ENCODE peak calls at places on chromosomes 1 and 21, in four cellular contexts. I is mesenchymal stem cell, X is mammary epithelial cell, E is right lobe of liver. S is an unnamed sample.

GRCh38 chr1:168972887-168973286 is 133.6 kb upstream of the ATP1B1 start:
- DNase-seq in X (no peak), I (no peak), E (no peak), S (no peak)

GRCh38 chr21:37460196-37460595 is 93.6 kb downstream of the DYRK1A start:
- DNase-seq in I (no peak), E (no peak), X (no peak), S (no peak)

GRCh38 chr1:83905315-83905907 is 93.5 kb downstream of the TTLL7 start:
- DNase-seq in E (no peak), I (no peak), X (no peak), S (peak; percentile 80)

GRCh38 chr21:31497939-31498338 is 153.9 kb upstream of the TIAM1 start:
- DNase-seq in I (no peak), X (no peak), E (no peak), S (no peak)

GRCh38 chr1:215081566-215082531 is 688 bp upstream of the KCNK2 start:
- DNase-seq in E (no peak), I (peak; percentile 10), X (no peak), S (peak; percentile 50)

GRCh38 chr1:8018492-8019228 is 7.4 kb downstream of the ERRFI1 start:
- DNase-seq in X (no peak), I (peak; percentile 28), E (no peak), S (peak; percentile 33)

GRCh38 chr1:181812211-181812610 is 249.3 kb downstream of the ZNF648 start:
- DNase-seq in X (no peak), E (no peak), I (no peak), S (no peak)

GRCh38 chr1:87325982-87326738 is 2.5 kb upstream of the LMO4 start:
- DNase-seq in I (peak; percentile 54), X (peak; percentile 43), E (no peak), S (peak; percentile 83)

GRCh38 chr1:240816472-240816871 is 204.5 kb upstream of the GREM2 start:
- DNase-seq in E (no peak), I (no peak), X (no peak), S (no peak)

GRCh38 chr1:44157903-44158302 is 16.5 kb upstream of the KLF18 start:
- DNase-seq in X (no peak), E (no peak), I (no peak), S (no peak)

GRCh38 chr1:117782056-117782455 is 147.4 kb downstream of the GDAP2 start:
- DNase-seq in E (no peak), X (no peak), I (no peak), S (no peak)

GRCh38 chr21:26686278-26686677 is 113.2 kb upstream of the CYYR1 start:
- DNase-seq in E (no peak), X (peak; percentile 48), I (peak; percentile 9), S (peak; percentile 1)

GRCh38 chr1:70672333-70672935 is 261.4 kb downstream of the CTH start:
- DNase-seq in E (no peak), X (no peak), I (no peak), S (no peak)

GRCh38 chr1:93661829-93662474 is 19.7 kb downstream of the BCAR3 start:
- DNase-seq in E (no peak), I (peak; percentile 87), X (peak; percentile 38), S (peak; percentile 88)

GRCh38 chr1:110675060-110675791 is 486 bp upstream of the KCNA3 start:
- DNase-seq in E (no peak), X (no peak), I (no peak), S (no peak)

GRCh38 chr1:248359415-248359814 is 2.0 kb upstream of the OR2T4 start:
- DNase-seq in E (no peak), I (no peak), X (no peak), S (no peak)

GRCh38 chr1:70714149-70714548 is 303.1 kb downstream of the CTH start:
- DNase-seq in E (no peak), X (no peak), I (no peak), S (no peak)

GRCh38 chr1:155210304-155210703 is 1.8 kb downstream of the MTX1 start:
- DNase-seq in X (no peak), E (no peak), I (no peak), S (no peak)

GRCh38 chr1:109508001-109508872 is 1.3 kb downstream of the AMIGO1 start:
- DNase-seq in I (no peak), X (no peak), E (no peak), S (no peak)

GRCh38 chr1:220880726-220881506 is 1.7 kb downstream of the HLX start:
- DNase-seq in E (peak; percentile 90), I (peak; percentile 94), X (no peak), S (no peak)

GRCh38 chr1:186849271-186849671 is 20.5 kb downstream of the PLA2G4A start:
- DNase-seq in E (no peak), X (no peak), I (no peak), S (no peak)

GRCh38 chr21:34272321-34272720 is 91.5 kb upstream of the KCNE2 start:
- DNase-seq in X (no peak), E (no peak), I (no peak), S (no peak)

GRCh38 chr1:200535605-200536004 is 84.9 kb downstream of the KIF14 start:
- DNase-seq in E (no peak), I (no peak), X (peak; percentile 66), S (no peak)

GRCh38 chr1:47431534-47431933 is 6.3 kb upstream of the FOXD2 start:
- DNase-seq in X (peak; percentile 58), E (no peak), I (peak; percentile 14), S (peak; percentile 73)

GRCh38 chr1:106620521-106620954 is 435.9 kb upstream of the PRMT6 start:
- DNase-seq in E (no peak), I (no peak), X (peak; percentile 96), S (peak; percentile 63)

GRCh38 chr1:37602750-37603694 is 7.3 kb upstream of the GNL2 start:
- DNase-seq in X (no peak), I (peak; percentile 43), E (no peak), S (peak; percentile 81)

GRCh38 chr1:38727629-38728175 is 131.9 kb downstream of the RRAGC start:
- DNase-seq in I (no peak), X (no peak), E (no peak), S (no peak)

GRCh38 chr1:160455153-160455517 is 54.8 kb downstream of the VANGL2 start:
- DNase-seq in I (no peak), E (no peak), X (no peak), S (no peak)

GRCh38 chr1:155873860-155874259 is 14.5 kb downstream of the SYT11 start:
- DNase-seq in I (no peak), X (peak; percentile 73), E (no peak), S (peak; percentile 58)

GRCh38 chr1:15952317-15953258 is 23.3 kb downstream of the ZBTB17 start:
- DNase-seq in I (peak; percentile 97), E (no peak), X (peak; percentile 99), S (peak; percentile 72)

GRCh38 chr1:21590116-21590905 is 78.8 kb downstream of the RAP1GAP start:
- DNase-seq in X (no peak), E (no peak), I (peak; percentile 28), S (no peak)

GRCh38 chr1:32963746-32964460 is 706 bp downstream of the RNF19B start:
- DNase-seq in E (peak; percentile 76), X (peak; percentile 81), I (peak; percentile 62), S (peak; percentile 70)

GRCh38 chr1:184056921-184057496 is 5.5 kb downstream of the TSEN15 start:
- DNase-seq in E (no peak), X (peak; percentile 3), I (peak; percentile 72), S (peak; percentile 70)

GRCh38 chr1:169048043-169048442 is 58.4 kb upstream of the ATP1B1 start:
- DNase-seq in I (no peak), X (peak; percentile 19), E (no peak), S (no peak)

GRCh38 chr1:64540265-64540791 is 70.4 kb downstream of the CACHD1 start:
- DNase-seq in X (no peak), E (no peak), I (no peak), S (peak; percentile 74)

GRCh38 chr21:25626752-25627151 is 12.3 kb upstream of the JAM2 start:
- DNase-seq in X (no peak), I (no peak), E (peak; percentile 49), S (no peak)
- H3K4me1 ChIP-seq in X (no peaks in the 10 kb centered on the region), I (no peaks in the 10 kb centered on the region), E (no peaks in the 10 kb centered on the region), S (no peaks in the 10 kb centered on the region)

DNA sequence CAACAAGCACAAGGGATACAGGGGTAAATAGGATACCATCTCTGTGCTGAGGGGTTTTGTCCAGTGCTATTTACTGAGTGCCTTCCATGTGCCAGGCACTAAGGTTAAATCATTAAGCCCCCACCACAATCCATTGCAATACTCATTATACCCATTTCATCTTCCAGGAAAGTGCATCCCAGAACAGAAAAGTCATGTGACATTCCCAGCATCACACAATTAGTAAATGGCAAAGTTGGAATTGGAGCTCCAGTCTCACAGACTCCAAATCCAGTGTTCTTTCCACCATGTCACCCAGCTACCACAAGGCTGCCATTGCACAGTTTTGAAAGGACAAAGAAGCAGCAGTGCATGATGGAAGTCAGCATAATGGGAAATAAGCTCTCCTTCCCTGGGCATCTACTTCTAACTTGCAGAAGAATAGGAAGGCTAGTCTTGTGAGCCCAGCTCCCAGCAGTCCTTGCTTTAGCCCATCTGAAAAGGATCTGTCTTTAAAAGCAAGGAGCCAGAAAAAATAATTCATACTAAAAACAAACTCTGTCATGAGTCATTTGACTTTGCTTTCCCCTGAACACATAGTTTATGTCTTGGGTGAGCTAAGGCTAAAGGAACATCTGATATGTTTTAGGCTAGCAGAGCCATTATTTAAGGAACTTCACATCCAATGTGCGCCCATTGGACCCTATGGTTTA is 111.4 kb upstream of the HOOK1 start:
- DNase-seq in I (peak; percentile 79), X (no peak), E (no peak), S (peak; percentile 77)
- H3K4me1 ChIP-seq in I (peaks cover 4% of the 10 kb centered on the region), X (peaks cover 21% of the 10 kb centered on the region), E (no peaks in the 10 kb centered on the region), S (peaks cover 90% of the 10 kb centered on the region)

DNA sequence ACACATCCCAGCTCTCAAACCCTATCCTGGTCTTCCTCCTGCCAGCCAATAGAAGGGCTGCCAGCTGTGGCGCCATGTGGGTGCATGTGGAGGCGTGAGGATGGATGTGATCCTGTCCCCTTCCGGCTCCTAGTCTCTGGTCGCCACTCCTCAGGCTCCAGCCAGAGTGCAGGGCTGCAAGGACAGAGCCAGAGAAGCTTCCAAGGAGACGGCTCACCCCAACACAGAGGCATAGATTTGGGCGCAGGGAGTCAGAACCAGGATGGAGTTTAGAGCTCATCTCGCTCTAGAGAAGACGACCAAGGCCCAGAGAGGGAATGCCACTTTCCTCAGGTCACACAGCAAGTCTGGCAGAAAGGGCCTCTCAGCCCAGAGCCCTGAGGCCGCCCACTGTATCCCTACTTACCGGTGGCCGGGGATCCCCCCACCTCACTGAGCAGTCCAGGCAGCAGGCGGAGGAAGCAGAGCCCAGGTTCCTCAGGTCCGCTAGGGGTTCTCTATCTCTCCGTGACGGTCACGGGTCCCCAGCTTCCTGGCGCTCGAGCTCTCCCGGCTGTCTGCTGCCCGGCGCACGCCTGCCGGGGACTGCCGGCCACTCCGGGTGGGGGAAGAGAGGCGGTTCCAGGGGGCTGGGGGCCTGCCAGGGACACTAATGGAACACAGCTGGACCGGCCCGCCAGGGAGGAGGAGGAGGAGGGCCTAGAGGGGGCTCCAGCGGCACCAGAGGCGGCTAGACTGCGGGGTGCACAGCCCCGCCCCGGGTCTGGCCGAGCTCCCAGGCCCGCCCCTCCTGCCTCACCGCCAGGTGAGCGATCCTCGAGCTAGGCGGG is at the start of gene COL16A1:
- DNase-seq in X (peak; percentile 68), E (peak; percentile 40), I (peak; percentile 67), S (peak; percentile 94)
- H3K4me1 ChIP-seq in X (peaks cover 69% of the 10 kb centered on the region), E (peaks cover 2% of the 10 kb centered on the region), I (peaks cover 79% of the 10 kb centered on the region), S (peaks cover 74% of the 10 kb centered on the region)

DNA sequence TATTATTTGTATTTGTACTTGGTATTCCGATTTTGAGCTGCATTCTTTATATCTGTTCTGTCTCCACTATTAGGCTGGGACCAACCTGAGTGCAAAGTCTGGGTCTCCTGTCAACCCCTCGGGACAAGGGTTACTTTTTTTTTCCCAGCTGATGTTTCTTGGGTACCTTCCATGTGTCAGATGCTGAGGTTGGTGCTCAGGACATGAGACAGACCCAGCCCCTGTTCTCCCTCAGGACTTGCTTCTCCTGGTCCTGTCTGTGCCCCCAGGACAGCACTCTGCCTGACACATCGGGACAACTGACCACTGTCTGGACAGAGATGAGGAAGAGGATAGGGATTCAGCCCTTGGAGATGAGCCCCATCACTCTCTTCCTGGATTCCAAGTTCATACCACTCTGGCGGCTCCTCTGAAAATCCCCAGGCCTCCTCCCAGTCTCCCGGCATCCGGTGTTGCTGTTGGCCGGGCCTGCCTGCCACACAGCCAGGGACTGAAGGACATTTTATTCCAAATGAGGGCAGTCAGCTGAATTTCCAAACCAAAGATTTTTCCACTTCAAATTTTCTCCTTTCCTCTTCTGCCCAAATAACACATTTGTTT is 55.6 kb upstream of the FMOD start:
- DNase-seq in I (peak; percentile 22), E (no peak), X (no peak), S (no peak)
- H3K4me1 ChIP-seq in I (no peaks in the 10 kb centered on the region), E (no peaks in the 10 kb centered on the region), X (peaks cover 9% of the 10 kb centered on the region), S (peaks cover 57% of the 10 kb centered on the region)

S was measured in adipocyte.